ENCODE peak calls at places on chromosomes 4 and X, in six cellular contexts. One of them, this sample, is unnamed. For H3K4me1, the result is how much of the 10 kb centered on the place peaks cover.

GRCh38 chr4:1008840-1009646 is 2.4 kb upstream of the FGFRL1 start:
- DNase-seq in endothelial cell of umbilical vein: peak
- DNase-seq in stomach: peak
- DNase-seq in heart left ventricle: peak
- DNase-seq in adrenal gland: no peak
- DNase-seq in suprapubic skin: no peak
- DNase-seq in this sample: no peak

GRCh38 chr4:155208258-155209054 is at the start of gene NPY2R:
- DNase-seq in suprapubic skin: no peak
- DNase-seq in heart left ventricle: no peak
- DNase-seq in adrenal gland: no peak
- DNase-seq in endothelial cell of umbilical vein: peak
- DNase-seq in stomach: no peak
- DNase-seq in this sample: no peak

GRCh38 chr4:80240976-80241375 is 25.5 kb upstream of the FGF5 start:
- DNase-seq in heart left ventricle: no peak
- DNase-seq in endothelial cell of umbilical vein: no peak
- DNase-seq in adrenal gland: no peak
- DNase-seq in stomach: no peak
- DNase-seq in suprapubic skin: no peak
- DNase-seq in this sample: no peak

GRCh38 chrX:10649286-10649685 is 28.9 kb upstream of the MID1 start:
- DNase-seq in stomach: no peak
- DNase-seq in heart left ventricle: no peak
- DNase-seq in adrenal gland: no peak
- DNase-seq in suprapubic skin: no peak
- DNase-seq in endothelial cell of umbilical vein: no peak
- DNase-seq in this sample: no peak

GRCh38 chr4:83408958-83409357 is 46.7 kb downstream of the HELQ start:
- DNase-seq in endothelial cell of umbilical vein: no peak
- DNase-seq in heart left ventricle: no peak
- DNase-seq in suprapubic skin: no peak
- DNase-seq in stomach: no peak
- DNase-seq in adrenal gland: no peak
- DNase-seq in this sample: no peak

GRCh38 chr4:145019346-145019745 is 78.7 kb downstream of the ANAPC10 start:
- DNase-seq in adrenal gland: no peak
- DNase-seq in stomach: no peak
- DNase-seq in endothelial cell of umbilical vein: no peak
- DNase-seq in suprapubic skin: no peak
- DNase-seq in heart left ventricle: no peak
- DNase-seq in this sample: no peak

GRCh38 chrX:140661657-140662056 is 47.9 kb upstream of the LINC00632 start:
- DNase-seq in endothelial cell of umbilical vein: no peak
- DNase-seq in heart left ventricle: no peak
- DNase-seq in stomach: no peak
- DNase-seq in adrenal gland: peak
- DNase-seq in suprapubic skin: no peak
- DNase-seq in this sample: no peak

GRCh38 chr4:153217440-153217839 is 13.2 kb downstream of the TRIM2 start:
- DNase-seq in adrenal gland: no peak
- DNase-seq in endothelial cell of umbilical vein: no peak
- DNase-seq in stomach: no peak
- DNase-seq in heart left ventricle: no peak
- DNase-seq in suprapubic skin: no peak
- DNase-seq in this sample: no peak

GRCh38 chrX:150256297-150256650 is 106.8 kb upstream of the MAMLD1 start:
- DNase-seq in heart left ventricle: no peak
- DNase-seq in stomach: no peak
- DNase-seq in endothelial cell of umbilical vein: no peak
- DNase-seq in adrenal gland: no peak
- DNase-seq in suprapubic skin: no peak
- DNase-seq in this sample: no peak

GRCh38 chrX:155048997-155049619 is 21.8 kb downstream of the CMC4 start:
- DNase-seq in stomach: peak
- DNase-seq in endothelial cell of umbilical vein: peak
- DNase-seq in heart left ventricle: peak
- DNase-seq in adrenal gland: peak
- DNase-seq in suprapubic skin: no peak
- DNase-seq in this sample: no peak

GRCh38 chr4:105426187-105426897 is 47.5 kb downstream of the PPA2 start:
- DNase-seq in heart left ventricle: no peak
- DNase-seq in stomach: no peak
- DNase-seq in adrenal gland: no peak
- DNase-seq in endothelial cell of umbilical vein: no peak
- DNase-seq in suprapubic skin: no peak
- DNase-seq in this sample: no peak

GRCh38 chrX:77404318-77404878 is 42.8 kb upstream of the FGF16 start:
- DNase-seq in stomach: no peak
- DNase-seq in endothelial cell of umbilical vein: no peak
- DNase-seq in heart left ventricle: no peak
- DNase-seq in suprapubic skin: no peak
- DNase-seq in adrenal gland: no peak
- DNase-seq in this sample: no peak

GRCh38 chr4:83890231-83890630 is 354.3 kb downstream of the GPAT3 start:
- DNase-seq in heart left ventricle: no peak
- DNase-seq in endothelial cell of umbilical vein: no peak
- DNase-seq in adrenal gland: no peak
- DNase-seq in stomach: no peak
- DNase-seq in suprapubic skin: no peak
- DNase-seq in this sample: no peak

GRCh38 chr4:94595880-94596483 is 144.2 kb downstream of the PDLIM5 start:
- DNase-seq in stomach: no peak
- DNase-seq in heart left ventricle: no peak
- DNase-seq in adrenal gland: no peak
- DNase-seq in endothelial cell of umbilical vein: peak
- DNase-seq in suprapubic skin: no peak
- DNase-seq in this sample: no peak

GRCh38 chrX:101062171-101062570 is 10.3 kb upstream of the TRMT2B start:
- DNase-seq in endothelial cell of umbilical vein: no peak
- DNase-seq in adrenal gland: no peak
- DNase-seq in suprapubic skin: no peak
- DNase-seq in stomach: no peak
- DNase-seq in heart left ventricle: no peak
- DNase-seq in this sample: no peak

GRCh38 chr4:186762361-186762760 is 38.7 kb upstream of the FAT1 start:
- DNase-seq in endothelial cell of umbilical vein: no peak
- DNase-seq in suprapubic skin: no peak
- DNase-seq in adrenal gland: no peak
- DNase-seq in heart left ventricle: no peak
- DNase-seq in stomach: no peak
- DNase-seq in this sample: no peak

GRCh38 chr4:74206088-74206826 is 48.3 kb downstream of the MTHFD2L start:
- DNase-seq in adrenal gland: peak
- DNase-seq in suprapubic skin: no peak
- DNase-seq in stomach: no peak
- DNase-seq in heart left ventricle: no peak
- DNase-seq in endothelial cell of umbilical vein: no peak
- DNase-seq in this sample: no peak

GRCh38 chr4:73308286-73308685 is 49.7 kb upstream of the ANKRD17 start:
- DNase-seq in suprapubic skin: no peak
- DNase-seq in stomach: no peak
- DNase-seq in adrenal gland: no peak
- DNase-seq in endothelial cell of umbilical vein: peak
- DNase-seq in heart left ventricle: no peak
- DNase-seq in this sample: no peak

GRCh38 chr4:3833326-3833989 is 67.3 kb downstream of the ADRA2C start:
- DNase-seq in adrenal gland: no peak
- DNase-seq in stomach: no peak
- DNase-seq in heart left ventricle: no peak
- DNase-seq in endothelial cell of umbilical vein: no peak
- DNase-seq in suprapubic skin: no peak
- DNase-seq in this sample: no peak

GRCh38 chrX:104166735-104167436 is 633 bp downstream of the FAM199X start:
- DNase-seq in endothelial cell of umbilical vein: no peak
- DNase-seq in suprapubic skin: no peak
- DNase-seq in stomach: no peak
- DNase-seq in heart left ventricle: no peak
- DNase-seq in adrenal gland: peak
- DNase-seq in this sample: no peak

GRCh38 chr4:153207561-153207960 is 3.3 kb downstream of the TRIM2 start:
- DNase-seq in adrenal gland: peak
- DNase-seq in heart left ventricle: peak
- DNase-seq in suprapubic skin: no peak
- DNase-seq in endothelial cell of umbilical vein: peak
- DNase-seq in stomach: peak
- DNase-seq in this sample: no peak

GRCh38 chrX:153694687-153695270 is 7.1 kb downstream of the SLC6A8 start:
- DNase-seq in heart left ventricle: no peak
- DNase-seq in endothelial cell of umbilical vein: no peak
- DNase-seq in suprapubic skin: no peak
- DNase-seq in adrenal gland: no peak
- DNase-seq in stomach: no peak
- DNase-seq in this sample: no peak

GRCh38 chr4:189305500-189305899 is 635.2 kb upstream of the FRG1 start:
- DNase-seq in adrenal gland: no peak
- DNase-seq in heart left ventricle: no peak
- DNase-seq in stomach: no peak
- DNase-seq in suprapubic skin: no peak
- DNase-seq in endothelial cell of umbilical vein: no peak
- DNase-seq in this sample: no peak

GRCh38 chr4:68361146-68361589 is 11.3 kb upstream of the YTHDC1 start:
- DNase-seq in heart left ventricle: no peak
- DNase-seq in endothelial cell of umbilical vein: no peak
- DNase-seq in suprapubic skin: no peak
- DNase-seq in stomach: no peak
- DNase-seq in adrenal gland: no peak
- DNase-seq in this sample: no peak

GRCh38 chrX:42597481-42597880 is 180.5 kb downstream of the PPP1R2C start:
- DNase-seq in stomach: no peak
- DNase-seq in suprapubic skin: no peak
- DNase-seq in endothelial cell of umbilical vein: no peak
- DNase-seq in heart left ventricle: no peak
- DNase-seq in adrenal gland: no peak
- DNase-seq in this sample: no peak

GRCh38 chr4:76703123-76703490 is 194.8 kb downstream of the SOWAHB start:
- DNase-seq in adrenal gland: no peak
- DNase-seq in heart left ventricle: no peak
- DNase-seq in suprapubic skin: no peak
- DNase-seq in stomach: no peak
- DNase-seq in endothelial cell of umbilical vein: no peak
- DNase-seq in this sample: no peak

GRCh38 chrX:39984191-39984956 is 113.4 kb downstream of the BCOR start:
- DNase-seq in stomach: no peak
- DNase-seq in endothelial cell of umbilical vein: no peak
- DNase-seq in suprapubic skin: no peak
- DNase-seq in heart left ventricle: no peak
- DNase-seq in adrenal gland: no peak
- DNase-seq in this sample: no peak

GRCh38 chr4:185645403-185645802 is 110.1 kb upstream of the PDLIM3 start:
- DNase-seq in endothelial cell of umbilical vein: no peak
- DNase-seq in adrenal gland: no peak
- DNase-seq in stomach: no peak
- DNase-seq in suprapubic skin: no peak
- DNase-seq in heart left ventricle: no peak
- DNase-seq in this sample: no peak

GRCh38 chr4:2799444-2799911 is 6.6 kb downstream of the SH3BP2 start:
- DNase-seq in stomach: no peak
- DNase-seq in endothelial cell of umbilical vein: no peak
- DNase-seq in suprapubic skin: peak
- DNase-seq in heart left ventricle: no peak
- DNase-seq in adrenal gland: peak
- DNase-seq in this sample: peak
- H3K4me1 ChIP-seq in stomach: half or more
- H3K4me1 ChIP-seq in endothelial cell of umbilical vein: half or more
- H3K4me1 ChIP-seq in suprapubic skin: half or more
- H3K4me1 ChIP-seq in heart left ventricle: half or more
- H3K4me1 ChIP-seq in adrenal gland: under half
- H3K4me1 ChIP-seq in this sample: half or more

DNA sequence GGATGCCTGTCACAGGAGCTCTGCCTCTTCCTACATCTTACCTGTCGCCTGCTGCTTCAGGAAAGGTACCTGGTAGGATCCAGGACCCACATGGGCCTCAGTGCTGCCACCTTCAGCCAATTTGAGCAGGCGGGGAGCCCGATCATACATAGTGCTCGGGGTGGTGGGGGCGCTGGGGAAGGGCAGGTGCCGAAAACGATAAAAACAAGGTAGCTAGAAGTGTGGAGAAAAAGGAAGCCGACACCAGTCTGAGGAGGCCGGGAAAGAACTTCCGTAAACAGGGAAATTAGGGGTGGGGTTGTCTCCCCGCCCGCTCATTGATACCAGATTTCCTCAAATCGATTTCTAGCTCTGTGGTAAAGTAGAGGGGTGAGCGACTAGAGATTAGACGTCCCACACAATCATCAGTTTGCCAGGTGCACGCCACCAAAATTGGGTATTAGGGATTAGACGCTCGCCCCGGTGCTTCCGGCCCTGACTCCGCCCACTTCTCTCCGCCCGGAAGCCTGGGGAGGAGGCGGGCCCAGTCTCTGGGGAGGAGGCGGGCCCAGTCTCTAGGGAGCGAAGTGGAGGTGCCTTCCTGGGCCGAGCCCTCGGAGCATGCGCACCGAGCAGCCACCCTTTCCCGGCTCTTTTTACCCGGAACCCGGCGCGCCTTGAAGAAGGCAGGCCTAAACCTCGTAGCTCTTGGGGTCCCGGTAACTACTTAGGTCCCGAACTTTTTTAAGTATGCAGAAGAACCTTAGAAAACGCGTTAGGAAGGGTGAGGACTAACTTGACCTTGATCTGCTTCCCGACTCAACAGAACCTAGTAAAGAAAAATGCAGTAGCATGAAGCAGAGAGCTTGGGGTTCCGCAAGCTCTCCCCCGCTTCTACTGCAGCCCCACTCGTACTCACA is at the start of gene STPG2:
- DNase-seq in suprapubic skin: peak
- DNase-seq in stomach: peak
- DNase-seq in heart left ventricle: peak
- DNase-seq in endothelial cell of umbilical vein: peak
- DNase-seq in adrenal gland: peak
- DNase-seq in this sample: peak
- TF ChIP-seq POLR2A in suprapubic skin: no peak
- TF ChIP-seq POLR2A in stomach: no peak
- TF ChIP-seq POLR2A in heart left ventricle: peak
- TF ChIP-seq POLR2A in endothelial cell of umbilical vein: peak
- TF ChIP-seq POLR2A in adrenal gland: peak
- TF ChIP-seq POLR2A in this sample: peak

GRCh38 chrX:21837056-21837455 is 2.4 kb upstream of the MBTPS2 start:
- DNase-seq in stomach: no peak
- DNase-seq in endothelial cell of umbilical vein: no peak
- DNase-seq in heart left ventricle: no peak
- DNase-seq in suprapubic skin: no peak
- DNase-seq in adrenal gland: no peak
- DNase-seq in this sample: no peak
- H3K4me1 ChIP-seq in stomach: under half
- H3K4me1 ChIP-seq in endothelial cell of umbilical vein: under half
- H3K4me1 ChIP-seq in heart left ventricle: under half
- H3K4me1 ChIP-seq in suprapubic skin: under half
- H3K4me1 ChIP-seq in adrenal gland: under half
- H3K4me1 ChIP-seq in this sample: under half

DNA sequence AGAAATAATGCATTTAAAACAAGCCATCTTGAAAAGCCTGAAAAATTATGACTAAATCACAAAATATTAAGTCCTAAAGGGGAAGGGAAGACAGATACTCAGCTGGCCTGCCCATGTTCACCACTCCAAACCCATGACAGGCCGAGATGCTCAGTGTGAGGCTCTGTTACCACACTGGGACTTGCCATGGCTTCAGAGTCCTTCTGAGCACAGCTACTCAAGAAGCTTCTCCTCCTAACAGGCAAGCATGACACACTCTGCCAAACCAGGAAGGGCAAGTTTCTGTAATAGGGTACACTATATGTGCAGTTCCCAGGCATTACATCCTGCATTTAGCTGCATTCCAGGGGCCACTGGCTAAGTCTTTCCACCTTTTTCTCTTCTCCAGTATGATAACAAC is 34.0 kb upstream of the CYBB start:
- DNase-seq in endothelial cell of umbilical vein: no peak
- DNase-seq in adrenal gland: no peak
- DNase-seq in stomach: no peak
- DNase-seq in suprapubic skin: no peak
- DNase-seq in heart left ventricle: no peak
- DNase-seq in this sample: no peak
- TF ChIP-seq POLR2A in endothelial cell of umbilical vein: no peak
- TF ChIP-seq POLR2A in adrenal gland: no peak
- TF ChIP-seq POLR2A in stomach: no peak
- TF ChIP-seq POLR2A in suprapubic skin: no peak
- TF ChIP-seq POLR2A in heart left ventricle: no peak
- TF ChIP-seq POLR2A in this sample: no peak